ENCODE peak calls at places on chromosomes 7 and 10, in nine cellular contexts. One of them, this sample, is unnamed.

GRCh38 chr7:124532166-124532565 is 233.4 kb downstream of the GPR37 start:
- DNase-seq in body of pancreas: no peak
- DNase-seq in GM10248: no peak
- DNase-seq in cardiac muscle cell: no peak
- DNase-seq in breast epithelium: no peak
- DNase-seq in stromal cell of bone marrow: no peak
- DNase-seq in stimulated activated CD4-positive, alpha-beta T cell treated with anti-CD3 and anti-CD28 coated beads, Interleukin-12 subunit alpha, Interleukin-12 subunit beta, amount 100 ng/mL, for 48 hours: no peak
- DNase-seq in RPMI7951: no peak
- DNase-seq in ELR: peak; percentile 67
- DNase-seq in this sample: no peak

GRCh38 chr7:141220263-141220662 is 146.4 kb downstream of the TMEM178B start:
- DNase-seq in body of pancreas: no peak
- DNase-seq in GM10248: peak; percentile 27
- DNase-seq in cardiac muscle cell: no peak
- DNase-seq in breast epithelium: no peak
- DNase-seq in stromal cell of bone marrow: no peak
- DNase-seq in stimulated activated CD4-positive, alpha-beta T cell treated with anti-CD3 and anti-CD28 coated beads, Interleukin-12 subunit alpha, Interleukin-12 subunit beta, amount 100 ng/mL, for 48 hours: no peak
- DNase-seq in RPMI7951: peak; percentile 54
- DNase-seq in ELR: peak; percentile 40
- DNase-seq in this sample: no peak

GRCh38 chr7:85156661-85157213 is 30.1 kb downstream of the SEMA3D start:
- DNase-seq in body of pancreas: no peak
- DNase-seq in GM10248: no peak
- DNase-seq in cardiac muscle cell: no peak
- DNase-seq in breast epithelium: no peak
- DNase-seq in stromal cell of bone marrow: no peak
- DNase-seq in stimulated activated CD4-positive, alpha-beta T cell treated with anti-CD3 and anti-CD28 coated beads, Interleukin-12 subunit alpha, Interleukin-12 subunit beta, amount 100 ng/mL, for 48 hours: no peak
- DNase-seq in RPMI7951: no peak
- DNase-seq in ELR: no peak
- DNase-seq in this sample: no peak

GRCh38 chr7:121555558-121555957 is 159.4 kb upstream of the FAM3C start:
- DNase-seq in body of pancreas: no peak
- DNase-seq in GM10248: no peak
- DNase-seq in cardiac muscle cell: no peak
- DNase-seq in breast epithelium: no peak
- DNase-seq in stromal cell of bone marrow: no peak
- DNase-seq in stimulated activated CD4-positive, alpha-beta T cell treated with anti-CD3 and anti-CD28 coated beads, Interleukin-12 subunit alpha, Interleukin-12 subunit beta, amount 100 ng/mL, for 48 hours: no peak
- DNase-seq in RPMI7951: no peak
- DNase-seq in ELR: no peak
- DNase-seq in this sample: no peak

GRCh38 chr10:63414481-63415260 is 51.1 kb downstream of the JMJD1C start:
- DNase-seq in body of pancreas: no peak
- DNase-seq in GM10248: no peak
- DNase-seq in cardiac muscle cell: no peak
- DNase-seq in breast epithelium: no peak
- DNase-seq in stromal cell of bone marrow: peak; percentile 31
- DNase-seq in stimulated activated CD4-positive, alpha-beta T cell treated with anti-CD3 and anti-CD28 coated beads, Interleukin-12 subunit alpha, Interleukin-12 subunit beta, amount 100 ng/mL, for 48 hours: no peak
- DNase-seq in RPMI7951: peak; percentile 22
- DNase-seq in ELR: peak; percentile 80
- DNase-seq in this sample: no peak

GRCh38 chr7:26379711-26380110 is 88.0 kb downstream of the SNX10 start:
- DNase-seq in body of pancreas: no peak
- DNase-seq in GM10248: no peak
- DNase-seq in cardiac muscle cell: no peak
- DNase-seq in breast epithelium: no peak
- DNase-seq in stromal cell of bone marrow: no peak
- DNase-seq in stimulated activated CD4-positive, alpha-beta T cell treated with anti-CD3 and anti-CD28 coated beads, Interleukin-12 subunit alpha, Interleukin-12 subunit beta, amount 100 ng/mL, for 48 hours: no peak
- DNase-seq in RPMI7951: no peak
- DNase-seq in ELR: no peak
- DNase-seq in this sample: no peak

GRCh38 chr7:102918865-102919264 is 6.1 kb downstream of the LRRC17 start:
- DNase-seq in body of pancreas: no peak
- DNase-seq in GM10248: no peak
- DNase-seq in cardiac muscle cell: no peak
- DNase-seq in breast epithelium: no peak
- DNase-seq in stromal cell of bone marrow: no peak
- DNase-seq in stimulated activated CD4-positive, alpha-beta T cell treated with anti-CD3 and anti-CD28 coated beads, Interleukin-12 subunit alpha, Interleukin-12 subunit beta, amount 100 ng/mL, for 48 hours: no peak
- DNase-seq in RPMI7951: no peak
- DNase-seq in ELR: no peak
- DNase-seq in this sample: no peak

GRCh38 chr7:70797109-70797514 is 334.8 kb upstream of the GALNT17 start:
- DNase-seq in body of pancreas: no peak
- DNase-seq in GM10248: no peak
- DNase-seq in cardiac muscle cell: no peak
- DNase-seq in breast epithelium: no peak
- DNase-seq in stromal cell of bone marrow: no peak
- DNase-seq in stimulated activated CD4-positive, alpha-beta T cell treated with anti-CD3 and anti-CD28 coated beads, Interleukin-12 subunit alpha, Interleukin-12 subunit beta, amount 100 ng/mL, for 48 hours: no peak
- DNase-seq in RPMI7951: no peak
- DNase-seq in ELR: no peak
- DNase-seq in this sample: no peak

GRCh38 chr7:82472966-82473365 is 29.4 kb upstream of the CACNA2D1 start:
- DNase-seq in body of pancreas: no peak
- DNase-seq in GM10248: no peak
- DNase-seq in cardiac muscle cell: no peak
- DNase-seq in breast epithelium: no peak
- DNase-seq in stromal cell of bone marrow: peak; percentile 5
- DNase-seq in stimulated activated CD4-positive, alpha-beta T cell treated with anti-CD3 and anti-CD28 coated beads, Interleukin-12 subunit alpha, Interleukin-12 subunit beta, amount 100 ng/mL, for 48 hours: no peak
- DNase-seq in RPMI7951: no peak
- DNase-seq in ELR: no peak
- DNase-seq in this sample: no peak

GRCh38 chr10:86647773-86648705 is 6.3 kb upstream of the OPN4 start:
- DNase-seq in body of pancreas: no peak
- DNase-seq in GM10248: no peak
- DNase-seq in cardiac muscle cell: no peak
- DNase-seq in breast epithelium: no peak
- DNase-seq in stromal cell of bone marrow: no peak
- DNase-seq in stimulated activated CD4-positive, alpha-beta T cell treated with anti-CD3 and anti-CD28 coated beads, Interleukin-12 subunit alpha, Interleukin-12 subunit beta, amount 100 ng/mL, for 48 hours: no peak
- DNase-seq in RPMI7951: peak; percentile 84
- DNase-seq in ELR: peak; percentile 90
- DNase-seq in this sample: no peak

GRCh38 chr7:36441344-36442022 is 51.8 kb downstream of the ANLN start:
- DNase-seq in body of pancreas: no peak
- DNase-seq in GM10248: no peak
- DNase-seq in cardiac muscle cell: no peak
- DNase-seq in breast epithelium: no peak
- DNase-seq in stromal cell of bone marrow: no peak
- DNase-seq in stimulated activated CD4-positive, alpha-beta T cell treated with anti-CD3 and anti-CD28 coated beads, Interleukin-12 subunit alpha, Interleukin-12 subunit beta, amount 100 ng/mL, for 48 hours: no peak
- DNase-seq in RPMI7951: no peak
- DNase-seq in ELR: no peak
- DNase-seq in this sample: no peak

GRCh38 chr10:23376175-23376787 is 31.7 kb upstream of the C10orf67 start:
- DNase-seq in body of pancreas: no peak
- DNase-seq in GM10248: no peak
- DNase-seq in cardiac muscle cell: no peak
- DNase-seq in breast epithelium: no peak
- DNase-seq in stromal cell of bone marrow: no peak
- DNase-seq in stimulated activated CD4-positive, alpha-beta T cell treated with anti-CD3 and anti-CD28 coated beads, Interleukin-12 subunit alpha, Interleukin-12 subunit beta, amount 100 ng/mL, for 48 hours: no peak
- DNase-seq in RPMI7951: no peak
- DNase-seq in ELR: no peak
- DNase-seq in this sample: no peak

GRCh38 chr7:92588561-92588960 is 1.6 kb downstream of the FAM133B start:
- DNase-seq in body of pancreas: no peak
- DNase-seq in GM10248: no peak
- DNase-seq in cardiac muscle cell: peak; percentile 18
- DNase-seq in breast epithelium: no peak
- DNase-seq in stromal cell of bone marrow: no peak
- DNase-seq in stimulated activated CD4-positive, alpha-beta T cell treated with anti-CD3 and anti-CD28 coated beads, Interleukin-12 subunit alpha, Interleukin-12 subunit beta, amount 100 ng/mL, for 48 hours: peak; percentile 24
- DNase-seq in RPMI7951: peak; percentile 50
- DNase-seq in ELR: peak; percentile 23
- DNase-seq in this sample: no peak

GRCh38 chr10:33277135-33277536 is 57.3 kb downstream of the NRP1 start:
- DNase-seq in body of pancreas: no peak
- DNase-seq in GM10248: no peak
- DNase-seq in cardiac muscle cell: no peak
- DNase-seq in breast epithelium: no peak
- DNase-seq in stromal cell of bone marrow: no peak
- DNase-seq in stimulated activated CD4-positive, alpha-beta T cell treated with anti-CD3 and anti-CD28 coated beads, Interleukin-12 subunit alpha, Interleukin-12 subunit beta, amount 100 ng/mL, for 48 hours: no peak
- DNase-seq in RPMI7951: peak; percentile 72
- DNase-seq in ELR: peak; percentile 81
- DNase-seq in this sample: no peak

GRCh38 chr10:122139226-122139625 is 131.9 kb upstream of the BTBD16 start:
- DNase-seq in body of pancreas: no peak
- DNase-seq in GM10248: no peak
- DNase-seq in cardiac muscle cell: no peak
- DNase-seq in breast epithelium: no peak
- DNase-seq in stromal cell of bone marrow: no peak
- DNase-seq in stimulated activated CD4-positive, alpha-beta T cell treated with anti-CD3 and anti-CD28 coated beads, Interleukin-12 subunit alpha, Interleukin-12 subunit beta, amount 100 ng/mL, for 48 hours: no peak
- DNase-seq in RPMI7951: no peak
- DNase-seq in ELR: no peak
- DNase-seq in this sample: no peak

GRCh38 chr10:112689327-112689726 is 242.3 kb downstream of the VTI1A start:
- DNase-seq in body of pancreas: no peak
- DNase-seq in GM10248: no peak
- DNase-seq in cardiac muscle cell: peak; percentile 29
- DNase-seq in breast epithelium: no peak
- DNase-seq in stromal cell of bone marrow: no peak
- DNase-seq in stimulated activated CD4-positive, alpha-beta T cell treated with anti-CD3 and anti-CD28 coated beads, Interleukin-12 subunit alpha, Interleukin-12 subunit beta, amount 100 ng/mL, for 48 hours: no peak
- DNase-seq in RPMI7951: peak; percentile 7
- DNase-seq in ELR: peak; percentile 38
- DNase-seq in this sample: no peak

GRCh38 chr10:71921319-71922027 is 42.7 kb upstream of the CHST3 start:
- DNase-seq in body of pancreas: peak; percentile 14
- DNase-seq in GM10248: no peak
- DNase-seq in cardiac muscle cell: peak; percentile 77
- DNase-seq in breast epithelium: no peak
- DNase-seq in stromal cell of bone marrow: peak; percentile 37
- DNase-seq in stimulated activated CD4-positive, alpha-beta T cell treated with anti-CD3 and anti-CD28 coated beads, Interleukin-12 subunit alpha, Interleukin-12 subunit beta, amount 100 ng/mL, for 48 hours: no peak
- DNase-seq in RPMI7951: peak; percentile 39
- DNase-seq in ELR: peak; percentile 10
- DNase-seq in this sample: no peak

GRCh38 chr7:20929199-20929598 is 142.5 kb upstream of the SP8 start:
- DNase-seq in body of pancreas: no peak
- DNase-seq in GM10248: no peak
- DNase-seq in cardiac muscle cell: no peak
- DNase-seq in breast epithelium: no peak
- DNase-seq in stromal cell of bone marrow: no peak
- DNase-seq in stimulated activated CD4-positive, alpha-beta T cell treated with anti-CD3 and anti-CD28 coated beads, Interleukin-12 subunit alpha, Interleukin-12 subunit beta, amount 100 ng/mL, for 48 hours: no peak
- DNase-seq in RPMI7951: no peak
- DNase-seq in ELR: no peak
- DNase-seq in this sample: no peak

GRCh38 chr10:80465839-80466590 is 11.9 kb downstream of the TSPAN14 start:
- DNase-seq in body of pancreas: no peak
- DNase-seq in GM10248: no peak
- DNase-seq in cardiac muscle cell: no peak
- DNase-seq in breast epithelium: no peak
- DNase-seq in stromal cell of bone marrow: no peak
- DNase-seq in stimulated activated CD4-positive, alpha-beta T cell treated with anti-CD3 and anti-CD28 coated beads, Interleukin-12 subunit alpha, Interleukin-12 subunit beta, amount 100 ng/mL, for 48 hours: no peak
- DNase-seq in RPMI7951: no peak
- DNase-seq in ELR: peak; percentile 50
- DNase-seq in this sample: no peak

GRCh38 chr10:89615824-89616223 is 29.2 kb downstream of the PANK1 start:
- DNase-seq in body of pancreas: no peak
- DNase-seq in GM10248: no peak
- DNase-seq in cardiac muscle cell: peak; percentile 12
- DNase-seq in breast epithelium: no peak
- DNase-seq in stromal cell of bone marrow: no peak
- DNase-seq in stimulated activated CD4-positive, alpha-beta T cell treated with anti-CD3 and anti-CD28 coated beads, Interleukin-12 subunit alpha, Interleukin-12 subunit beta, amount 100 ng/mL, for 48 hours: no peak
- DNase-seq in RPMI7951: no peak
- DNase-seq in ELR: peak; percentile 20
- DNase-seq in this sample: no peak

GRCh38 chr7:20440472-20441105 is 109.9 kb downstream of the ITGB8 start:
- DNase-seq in body of pancreas: peak; percentile 73
- DNase-seq in GM10248: peak; percentile 19
- DNase-seq in cardiac muscle cell: peak; percentile 66
- DNase-seq in breast epithelium: no peak
- DNase-seq in stromal cell of bone marrow: no peak
- DNase-seq in stimulated activated CD4-positive, alpha-beta T cell treated with anti-CD3 and anti-CD28 coated beads, Interleukin-12 subunit alpha, Interleukin-12 subunit beta, amount 100 ng/mL, for 48 hours: no peak
- DNase-seq in RPMI7951: peak; percentile 51
- DNase-seq in ELR: peak; percentile 22
- DNase-seq in this sample: no peak

GRCh38 chr7:13560441-13560840 is 429.0 kb downstream of the ETV1 start:
- DNase-seq in body of pancreas: no peak
- DNase-seq in GM10248: no peak
- DNase-seq in cardiac muscle cell: peak; percentile 10
- DNase-seq in breast epithelium: no peak
- DNase-seq in stromal cell of bone marrow: no peak
- DNase-seq in stimulated activated CD4-positive, alpha-beta T cell treated with anti-CD3 and anti-CD28 coated beads, Interleukin-12 subunit alpha, Interleukin-12 subunit beta, amount 100 ng/mL, for 48 hours: no peak
- DNase-seq in RPMI7951: peak; percentile 55
- DNase-seq in ELR: peak; percentile 83
- DNase-seq in this sample: no peak

GRCh38 chr10:114876169-114876568 is 54.6 kb downstream of the FHIP2A start:
- DNase-seq in body of pancreas: no peak
- DNase-seq in GM10248: no peak
- DNase-seq in cardiac muscle cell: no peak
- DNase-seq in breast epithelium: no peak
- DNase-seq in stromal cell of bone marrow: no peak
- DNase-seq in stimulated activated CD4-positive, alpha-beta T cell treated with anti-CD3 and anti-CD28 coated beads, Interleukin-12 subunit alpha, Interleukin-12 subunit beta, amount 100 ng/mL, for 48 hours: no peak
- DNase-seq in RPMI7951: no peak
- DNase-seq in ELR: no peak
- DNase-seq in this sample: no peak

GRCh38 chr7:135773451-135773850 is 24.8 kb upstream of the FAM180A start:
- DNase-seq in body of pancreas: no peak
- DNase-seq in GM10248: no peak
- DNase-seq in cardiac muscle cell: no peak
- DNase-seq in breast epithelium: no peak
- DNase-seq in stromal cell of bone marrow: no peak
- DNase-seq in stimulated activated CD4-positive, alpha-beta T cell treated with anti-CD3 and anti-CD28 coated beads, Interleukin-12 subunit alpha, Interleukin-12 subunit beta, amount 100 ng/mL, for 48 hours: no peak
- DNase-seq in RPMI7951: peak; percentile 9
- DNase-seq in ELR: no peak
- DNase-seq in this sample: no peak

GRCh38 chr7:14687241-14687640 is 215.3 kb downstream of the DGKB start:
- DNase-seq in body of pancreas: no peak
- DNase-seq in GM10248: no peak
- DNase-seq in cardiac muscle cell: no peak
- DNase-seq in breast epithelium: no peak
- DNase-seq in stromal cell of bone marrow: no peak
- DNase-seq in stimulated activated CD4-positive, alpha-beta T cell treated with anti-CD3 and anti-CD28 coated beads, Interleukin-12 subunit alpha, Interleukin-12 subunit beta, amount 100 ng/mL, for 48 hours: no peak
- DNase-seq in RPMI7951: no peak
- DNase-seq in ELR: no peak
- DNase-seq in this sample: no peak